ENCODE peak calls at places on chromosome 7, in five cellular contexts. I is Right ventricle myocardium superior; H is activated T-cell treated with anti-CD3 and anti-CD28 coated beads, Interleukin-2, amount 50 U/mL, for 72 hours; V is left ventricle myocardium superior; T is left lung. X is an unnamed sample.

GRCh38 chr7:105773030-105773460 is 103.4 kb downstream of the ATXN7L1 start:
- ATAC-seq in I (no peak), H (no peak), V (no peak), T (no peak), X (no peak)

GRCh38 chr7:85851571-85852193 is 664.8 kb upstream of the SEMA3D start:
- ATAC-seq in I (no peak), H (no peak), V (no peak), T (peak; percentile 55), X (no peak)

GRCh38 chr7:157991351-157991750 is 596.3 kb downstream of the PTPRN2 start:
- ATAC-seq in I (no peak), H (no peak), V (no peak), T (peak; percentile 47), X (peak; percentile 93)

GRCh38 chr7:106405697-106406141 is 120.9 kb upstream of the NAMPT start:
- ATAC-seq in I (no peak), H (peak; percentile 99), V (no peak), T (no peak), X (no peak)

GRCh38 chr7:142478479-142479220 is 220.8 kb upstream of the PRSS58 start:
- ATAC-seq in I (peak; percentile 71), H (peak; percentile 61), V (peak; percentile 53), T (peak; percentile 79), X (peak; percentile 69)

GRCh38 chr7:66682350-66683093 is 53.8 kb downstream of the KCTD7 start:
- ATAC-seq in I (peak; percentile 20), H (peak; percentile 40), V (peak; percentile 33), T (peak; percentile 60), X (peak; percentile 33)

GRCh38 chr7:117041822-117042221 is 88.5 kb downstream of the ST7 start:
- ATAC-seq in I (no peak), H (no peak), V (no peak), T (peak; percentile 60), X (no peak)

GRCh38 chr7:15130666-15131541 is 228.4 kb upstream of the DGKB start:
- ATAC-seq in I (no peak), H (no peak), V (no peak), T (no peak), X (no peak)